ENCODE peak calls at places on chromosomes 16 and 17, in four cellular contexts. R is stimulated activated CD4-positive, alpha-beta T cell treated with anti-CD3 and anti-CD28 coated beads, Interleukin-15, amount 100 ng/mL, for 1 hour; B is CD4-positive, alpha-beta T cell; U is cardiac fibroblast. G is an unnamed sample.

GRCh38 chr17:29880031-29880430 is 50.0 kb downstream of the SSH2 start:
- DNase-seq in U (peak; percentile 58), R (no peak), B (no peak), G (no peak)

GRCh38 chr16:56832768-56833167 is 32.2 kb upstream of the SLC12A3 start:
- DNase-seq in R (no peak), U (no peak), B (no peak), G (no peak)

GRCh38 chr16:20181386-20181785 is 107.7 kb upstream of the GPR139 start:
- DNase-seq in R (no peak), B (no peak), U (no peak), G (no peak)

GRCh38 chr16:52561910-52562741 is 15.2 kb upstream of the TOX3 start:
- DNase-seq in B (no peak), U (no peak), R (no peak), G (peak; percentile 84)

GRCh38 chr17:55299162-55299838 is 34.5 kb downstream of the HLF start:
- DNase-seq in U (no peak), B (no peak), R (no peak), G (no peak)

GRCh38 chr17:82972836-82973372 is 106.5 kb upstream of the METRNL start:
- DNase-seq in U (no peak), B (no peak), R (no peak), G (no peak)

GRCh38 chr16:21277927-21278706 is at the start of gene CRYM:
- DNase-seq in U (peak; percentile 31), B (peak; percentile 46), R (peak; percentile 41), G (peak; percentile 17)

GRCh38 chr16:27327586-27327915 is 13.8 kb downstream of the IL4R start:
- DNase-seq in R (no peak), U (no peak), B (no peak), G (no peak)

GRCh38 chr16:57315401-57315800 is 30.9 kb upstream of the PLLP start:
- DNase-seq in R (no peak), B (no peak), U (no peak), G (no peak)

GRCh38 chr17:1010086-1010450 is 13.1 kb downstream of the TIMM22 start:
- DNase-seq in B (no peak), R (no peak), U (no peak), G (no peak)

GRCh38 chr17:41689497-41690299 is 1.0 kb downstream of the EIF1 start:
- DNase-seq in B (no peak), U (peak; percentile 80), R (no peak), G (peak; percentile 50)

GRCh38 chr17:5380491-5381135 is 38.8 kb downstream of the NUP88 start:
- DNase-seq in R (no peak), B (no peak), U (no peak), G (no peak)

GRCh38 chr17:82011617-82012481 is 10.8 kb downstream of the CENPX start:
- DNase-seq in U (no peak), B (no peak), R (no peak), G (no peak)

GRCh38 chr16:72787519-72788268 is 260.2 kb downstream of the ZFHX3 start:
- DNase-seq in B (peak; percentile 63), R (peak; percentile 50), U (peak; percentile 94), G (peak; percentile 59)

GRCh38 chr17:68378202-68379149 is 78.8 kb downstream of the WIPI1 start:
- DNase-seq in R (no peak), B (no peak), U (peak; percentile 98), G (peak; percentile 80)

GRCh38 chr16:49452108-49452507 is 78.5 kb downstream of the C16orf78 start:
- DNase-seq in R (no peak), B (no peak), U (no peak), G (peak; percentile 18)

GRCh38 chr17:42832213-42832933 is 824 bp upstream of the PSME3 start:
- DNase-seq in U (no peak), B (no peak), R (no peak), G (peak; percentile 43)

GRCh38 chr16:25855063-25855462 is 163.3 kb downstream of the HS3ST4 start:
- DNase-seq in U (no peak), B (no peak), R (no peak), G (no peak)

GRCh38 chr17:44024853-44025252 is 10.1 kb upstream of the TMEM101 start:
- DNase-seq in U (no peak), R (no peak), B (no peak), G (no peak)

GRCh38 chr17:49494937-49495841 is at the start of gene NGFR:
- DNase-seq in B (peak; percentile 53), U (no peak), R (peak; percentile 24), G (peak; percentile 45)

GRCh38 chr16:10558305-10558704 is 22.1 kb downstream of the EMP2 start:
- DNase-seq in R (no peak), U (no peak), B (no peak), G (no peak)

GRCh38 chr16:3087243-3087791 is 11.8 kb downstream of the ZSCAN10 start:
- DNase-seq in U (no peak), B (no peak), R (no peak), G (no peak)

GRCh38 chr17:79916506-79916905 is 77.3 kb upstream of the CBX4 start:
- DNase-seq in U (no peak), R (no peak), B (no peak), G (no peak)

GRCh38 chr17:59277031-59277430 is 54.4 kb upstream of the YPEL2 start:
- DNase-seq in U (no peak), B (no peak), R (no peak), G (no peak)

GRCh38 chr17:30519707-30520106 is 42.5 kb downstream of the GOSR1 start:
- DNase-seq in U (peak; percentile 97), B (no peak), R (no peak), G (no peak)

GRCh38 chr17:71180801-71181385 is 939.9 kb upstream of the SOX9 start:
- DNase-seq in B (no peak), R (no peak), U (peak; percentile 9), G (peak; percentile 73)

GRCh38 chr16:20898938-20899502 is 1.1 kb downstream of the DCUN1D3 start:
- DNase-seq in U (peak; percentile 67), R (no peak), B (no peak), G (no peak)

GRCh38 chr16:28873543-28874201 is 4.6 kb upstream of the ATP2A1 start:
- DNase-seq in B (peak; percentile 61), R (peak; percentile 48), U (peak; percentile 21), G (peak; percentile 7)

GRCh38 chr16:53695070-53695469 is 8.6 kb downstream of the RPGRIP1L start:
- DNase-seq in R (no peak), B (no peak), U (peak; percentile 81), G (no peak)

GRCh38 chr16:1296688-1297412 is 12.6 kb upstream of the UBE2I start:
- DNase-seq in U (peak; percentile 67), B (no peak), R (no peak), G (peak; percentile 59)

GRCh38 chr16:81261049-81261648 is 22.7 kb downstream of the BCO1 start:
- DNase-seq in U (peak; percentile 38), B (no peak), R (no peak), G (no peak)

GRCh38 chr17:63446981-63447687 is 1.0 kb upstream of the CYB561 start:
- DNase-seq in U (no peak), B (peak; percentile 50), R (peak; percentile 35), G (peak; percentile 92)

GRCh38 chr17:41697122-41697962 is 8.7 kb downstream of the EIF1 start:
- DNase-seq in U (peak; percentile 72), B (no peak), R (no peak), G (no peak)

GRCh38 chr17:81871387-81872120 is 417 bp upstream of the ARHGDIA start:
- DNase-seq in U (peak; percentile 87), R (peak; percentile 95), B (peak; percentile 96), G (peak; percentile 90)